ENCODE peak calls at places on chromosomes 3 and 15, in nine cellular contexts. F is neuronal stem cell; P is A549; Z is K562; X is aorta; Q is PC-3; E is breast epithelium; C is AG04450; L is CD8-positive, alpha-beta T cell. Y is an unnamed sample.

GRCh38 chr15:28783466-28783865 is 65.0 kb downstream of the GOLGA6L7 start:
- DNase-seq in F (no peak), P (no peak), Z (no peak), X (no peak), Q (no peak), E (no peak), C (no peak), L (no peak), Y (no peak)

GRCh38 chr3:184899953-184900595 is 88.1 kb downstream of the VPS8 start:
- DNase-seq in F (no peak), P (no peak), Z (no peak), X (no peak), Q (no peak), E (no peak), C (no peak), L (no peak), Y (no peak)

GRCh38 chr3:40071683-40072238 is 237.7 kb upstream of the EIF1B start:
- DNase-seq in F (no peak), P (no peak), Z (no peak), X (no peak), Q (no peak), E (no peak), C (no peak), L (no peak), Y (no peak)

GRCh38 chr3:30129765-30130164 is 476.6 kb upstream of the TGFBR2 start:
- DNase-seq in F (no peak), P (no peak), Z (no peak), X (no peak), Q (no peak), E (no peak), C (no peak), L (no peak), Y (no peak)

GRCh38 chr3:89314454-89314853 is 207.0 kb downstream of the EPHA3 start:
- DNase-seq in F (no peak), P (no peak), Z (no peak), X (no peak), Q (peak; percentile 61), E (no peak), C (no peak), L (no peak), Y (no peak)

GRCh38 chr3:97871206-97871605 is 49.4 kb downstream of the CRYBG3 start:
- DNase-seq in F (no peak), P (no peak), Z (no peak), X (no peak), Q (no peak), E (no peak), C (no peak), L (no peak), Y (no peak)

GRCh38 chr3:69767571-69767970 is 28.3 kb downstream of the MITF start:
- DNase-seq in F (no peak), P (no peak), Z (no peak), X (no peak), Q (no peak), E (peak; percentile 55), C (no peak), L (no peak), Y (no peak)

GRCh38 chr3:155352900-155353490 is 59.5 kb upstream of the STRIT1 start:
- DNase-seq in F (no peak), P (peak; percentile 55), Z (peak; percentile 42), X (no peak), Q (peak; percentile 84), E (no peak), C (no peak), L (no peak), Y (no peak)

GRCh38 chr15:72281713-72282112 is 9.4 kb upstream of the PARP6 start:
- DNase-seq in F (no peak), P (no peak), Z (no peak), X (no peak), Q (no peak), E (no peak), C (no peak), L (no peak), Y (no peak)

GRCh38 chr3:65252266-65252665 is 564.5 kb upstream of the ADAMTS9 start:
- DNase-seq in F (no peak), P (no peak), Z (no peak), X (no peak), Q (no peak), E (no peak), C (no peak), L (no peak), Y (no peak)

GRCh38 chr3:61563614-61564404 is 2.4 kb downstream of the PTPRG start:
- DNase-seq in F (no peak), P (no peak), Z (no peak), X (no peak), Q (no peak), E (no peak), C (no peak), L (no peak), Y (no peak)

GRCh38 chr3:113764698-113765097 is 17.9 kb downstream of the ATP6V1A start:
- DNase-seq in F (no peak), P (no peak), Z (no peak), X (no peak), Q (no peak), E (no peak), C (no peak), L (no peak), Y (no peak)

GRCh38 chr3:54814224-54814623 is 113.6 kb downstream of the LRTM1 start:
- DNase-seq in F (no peak), P (no peak), Z (no peak), X (no peak), Q (no peak), E (no peak), C (no peak), L (no peak), Y (no peak)

GRCh38 chr3:129310111-129310601 is 31.5 kb downstream of the HMCES start:
- DNase-seq in F (no peak), P (no peak), Z (no peak), X (no peak), Q (peak; percentile 62), E (peak; percentile 63), C (no peak), L (no peak), Y (no peak)

DNA sequence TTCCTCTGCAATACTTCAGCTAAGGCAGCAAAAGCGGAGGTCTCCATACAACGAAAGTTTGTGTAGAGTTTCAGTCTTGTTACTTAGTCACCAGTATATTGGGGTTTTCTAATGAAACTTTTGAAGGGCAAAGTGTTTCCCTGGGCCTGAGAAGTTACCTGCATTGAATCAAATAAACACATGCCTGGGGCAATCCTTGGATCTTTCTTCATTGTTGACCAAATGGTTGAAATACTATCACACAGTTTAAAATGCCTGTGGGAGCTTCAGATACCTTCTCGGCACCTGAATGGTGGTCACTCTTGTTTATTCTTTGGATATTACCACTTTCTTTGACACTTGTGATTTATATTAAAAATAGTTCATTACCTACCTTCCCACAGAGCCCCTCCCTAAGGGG is 988 bp upstream of the CHSY1 start:
- DNase-seq in F (no peak), P (no peak), Z (no peak), X (no peak), Q (peak; percentile 15), E (no peak), C (no peak), L (no peak), Y (no peak)
- H3K4me3 ChIP-seq in F (peak overlapping the region; percentile 88), P (peak overlapping the region; percentile 82), Z (peak overlapping the region; percentile 70), X (peak overlapping the region; percentile 65), Q (peak overlapping the region; percentile 75), E (peak overlapping the region; percentile 79), C (peak overlapping the region; percentile 72), L (no peak overlapping the region), Y (no peak overlapping the region)

DNA sequence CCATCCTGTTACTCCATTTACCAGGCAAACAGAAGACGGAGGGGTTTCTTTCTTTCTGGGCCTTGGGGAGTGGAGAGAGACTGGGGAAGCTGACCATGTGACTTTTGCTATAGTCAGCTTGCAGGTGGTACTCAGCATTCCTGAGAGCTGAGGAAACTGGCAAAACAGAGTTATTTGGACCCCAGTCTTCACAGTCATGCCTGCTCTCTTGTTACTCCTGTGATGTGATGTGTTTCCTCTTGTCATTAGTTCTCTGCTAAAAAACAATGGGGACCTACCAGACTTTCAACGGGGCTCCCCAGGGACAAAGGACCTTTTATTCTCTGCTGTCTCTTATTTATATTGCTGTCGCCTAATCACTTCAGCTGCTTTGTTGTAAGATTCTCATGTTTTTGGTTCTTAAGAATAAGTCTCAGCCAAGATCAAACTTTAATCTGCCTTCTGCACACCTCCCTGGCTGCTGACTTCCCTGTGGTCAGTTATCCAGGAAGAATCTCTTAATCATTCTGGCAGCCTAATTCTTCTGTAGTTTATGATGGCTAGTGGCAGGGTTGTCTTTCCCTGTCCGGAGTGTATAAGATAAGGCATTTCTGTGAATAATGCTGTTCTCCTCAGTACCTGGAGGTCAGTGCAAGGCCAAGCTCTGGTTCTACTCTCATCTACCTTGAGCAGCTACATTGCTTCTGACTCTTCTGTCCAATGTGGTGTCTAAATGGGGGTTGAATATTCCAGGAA is 8.8 kb downstream of the STARD9 start:
- DNase-seq in F (peak; percentile 38), P (no peak), Z (peak; percentile 68), X (no peak), Q (no peak), E (no peak), C (no peak), L (no peak), Y (no peak)
- H3K4me3 ChIP-seq in F (no peak overlapping the region), P (no peak overlapping the region), Z (no peak overlapping the region), X (no peak overlapping the region), Q (no peak overlapping the region), E (no peak overlapping the region), C (no peak overlapping the region), L (no peak overlapping the region), Y (no peak overlapping the region)

DNA sequence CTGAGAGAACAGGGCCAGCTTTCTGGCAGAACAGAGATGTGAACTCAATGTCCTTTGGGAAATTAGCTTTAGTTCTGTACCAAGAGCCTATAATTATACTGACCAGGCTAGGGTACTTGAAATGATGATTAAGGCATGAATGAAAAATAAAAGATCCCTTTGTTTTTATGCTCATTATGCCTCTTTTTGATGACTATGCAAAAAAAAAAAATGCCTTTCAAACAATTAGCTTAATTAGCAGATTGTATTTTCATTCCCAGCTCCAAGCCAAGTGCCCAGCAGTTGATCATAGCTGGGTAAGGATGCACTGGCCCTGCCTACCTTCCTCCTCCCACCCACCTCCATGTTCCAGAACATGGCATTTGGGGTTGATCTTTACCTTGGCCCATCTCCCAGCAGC is 56.8 kb downstream of the LYZL4 start:
- DNase-seq in F (no peak), P (no peak), Z (no peak), X (no peak), Q (no peak), E (peak; percentile 51), C (no peak), L (no peak), Y (no peak)
- H3K4me3 ChIP-seq in F (no peak overlapping the region), P (no peak overlapping the region), Z (no peak overlapping the region), X (no peak overlapping the region), Q (no peak overlapping the region), E (no peak overlapping the region), C (no peak overlapping the region), L (no peak overlapping the region), Y (no peak overlapping the region)

DNA sequence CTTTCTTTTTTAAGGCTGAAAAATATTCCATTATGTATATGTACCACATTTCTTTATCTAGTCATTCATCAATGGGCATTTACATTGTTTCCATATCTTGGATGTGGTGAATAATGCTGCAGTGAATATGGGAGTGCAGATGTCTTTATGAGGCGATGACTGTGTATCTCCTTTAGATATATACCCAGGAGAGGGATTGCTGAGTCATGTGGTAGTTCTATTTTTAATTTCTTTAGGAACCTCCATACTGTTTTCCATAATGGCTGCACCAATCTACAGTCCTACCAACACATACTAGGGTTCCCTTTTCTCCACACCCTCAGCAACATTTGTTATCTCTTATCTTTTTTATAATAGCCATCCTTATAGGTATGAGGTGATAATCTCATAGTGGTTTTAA is 96.3 kb downstream of the LRRC28 start:
- DNase-seq in F (no peak), P (no peak), Z (no peak), X (no peak), Q (no peak), E (no peak), C (no peak), L (no peak), Y (no peak)
- H3K4me3 ChIP-seq in F (no peak overlapping the region), P (no peak overlapping the region), Z (no peak overlapping the region), X (no peak overlapping the region), Q (no peak overlapping the region), E (no peak overlapping the region), C (no peak overlapping the region), L (no peak overlapping the region), Y (no peak overlapping the region)